ENCODE peak calls at places on chromosome 15, in four cellular contexts. T is SK-N-SH, F is MM.1S, Q is GM23338. M is an unnamed sample.

GRCh38 chr15:68765602-68766368 is 54.9 kb downstream of the ANP32A start:
- DNase-seq in T (no peak), F (no peak), Q (no peak), M (no peak)

GRCh38 chr15:78691873-78692421 is 50.9 kb upstream of the CHRNB4 start:
- DNase-seq in T (no peak), F (no peak), Q (no peak), M (no peak)

GRCh38 chr15:88509964-88510363 is 36.5 kb downstream of the DET1 start:
- DNase-seq in T (no peak), F (no peak), Q (no peak), M (no peak)

GRCh38 chr15:77418341-77419049 is 1.4 kb downstream of the PEAK1 start:
- DNase-seq in T (no peak), F (no peak), Q (no peak), M (peak; percentile 65)

GRCh38 chr15:41791970-41792637 is 17.8 kb downstream of the MAPKBP1 start:
- DNase-seq in T (no peak), F (no peak), Q (no peak), M (no peak)

GRCh38 chr15:33094336-33094735 is 100.2 kb downstream of the FMN1 start:
- DNase-seq in T (no peak), F (no peak), Q (no peak), M (peak; percentile 33)

GRCh38 chr15:29731865-29732264 is 90.4 kb downstream of the TJP1 start:
- DNase-seq in T (no peak), F (no peak), Q (no peak), M (peak; percentile 12)

GRCh38 chr15:81157939-81158223 is 23.8 kb downstream of the CFAP161 start:
- DNase-seq in T (no peak), F (no peak), Q (no peak), M (no peak)

GRCh38 chr15:90807074-90807646 is 61.2 kb upstream of the FURIN start:
- DNase-seq in T (no peak), F (no peak), Q (no peak), M (peak; percentile 34)

GRCh38 chr15:25545017-25545416 is 106.2 kb upstream of the UBE3A start:
- DNase-seq in T (no peak), F (no peak), Q (no peak), M (peak; percentile 80)

GRCh38 chr15:75578206-75578947 is 738 bp downstream of the PTPN9 start:
- DNase-seq in T (peak; percentile 75), F (peak; percentile 50), Q (peak; percentile 41), M (peak; percentile 68)

GRCh38 chr15:88497109-88497761 is 29.7 kb downstream of the MRPS11 start:
- DNase-seq in T (no peak), F (no peak), Q (no peak), M (no peak)

GRCh38 chr15:84685304-84685703 is 27.3 kb upstream of the NMB start:
- DNase-seq in T (no peak), F (no peak), Q (no peak), M (peak; percentile 92)

GRCh38 chr15:55372701-55373440 is 35.3 kb downstream of the CCPG1 start:
- DNase-seq in T (no peak), F (peak; percentile 73), Q (no peak), M (no peak)

GRCh38 chr15:40333922-40334492 is 6.7 kb downstream of the CCDC9B start:
- DNase-seq in T (no peak), F (no peak), Q (no peak), M (no peak)

GRCh38 chr15:43795997-43796396 is 3.9 kb downstream of the SERF2 start:
- DNase-seq in T (no peak), F (no peak), Q (peak; percentile 59), M (no peak)
- H3F3A ChIP-seq in T (peaks cover 46% of the 10 kb centered on the region), F (peaks cover 11% of the 10 kb centered on the region), Q (peaks cover 37% of the 10 kb centered on the region), M (peaks cover 73% of the 10 kb centered on the region)

DNA sequence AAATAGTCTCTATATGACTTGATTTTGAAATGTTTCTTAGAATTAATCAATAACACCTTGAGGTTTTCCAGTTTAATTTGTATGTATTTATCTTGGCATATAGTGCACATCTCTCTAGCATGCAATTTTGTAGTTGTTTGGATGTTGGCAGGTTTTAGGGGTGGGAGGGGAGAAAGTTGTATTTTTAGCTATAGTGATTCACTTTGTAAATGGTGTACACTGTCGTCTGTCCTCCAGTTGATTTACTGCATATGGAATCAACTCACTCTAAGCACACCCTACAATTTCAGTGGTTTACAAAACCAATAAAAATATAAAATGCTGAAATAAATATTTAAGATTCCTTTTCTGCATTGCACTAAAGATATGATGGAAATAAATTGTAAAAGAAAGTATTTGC is 199.1 kb downstream of the CDIN1 start:
- DNase-seq in T (no peak), F (no peak), Q (no peak), M (peak; percentile 77)
- TF ChIP-seq EZH2phosphoT487 in T (no peak), F (no peak), Q (no peak), M (no peak)

GRCh38 chr15:101246391-101246790 is 5.5 kb downstream of the CHSY1 start:
- DNase-seq in T (no peak), F (no peak), Q (no peak), M (no peak)

GRCh38 chr15:101248274-101248673 is 3.6 kb downstream of the CHSY1 start:
- DNase-seq in T (no peak), F (no peak), Q (no peak), M (no peak)

GRCh38 chr15:101244889-101245668 is 6.8 kb downstream of the CHSY1 start:
- DNase-seq in T (no peak), F (no peak), Q (no peak), M (no peak)

GRCh38 chr15:101244039-101244781 is 7.6 kb downstream of the CHSY1 start:
- DNase-seq in T (no peak), F (no peak), Q (no peak), M (no peak)

DNA sequence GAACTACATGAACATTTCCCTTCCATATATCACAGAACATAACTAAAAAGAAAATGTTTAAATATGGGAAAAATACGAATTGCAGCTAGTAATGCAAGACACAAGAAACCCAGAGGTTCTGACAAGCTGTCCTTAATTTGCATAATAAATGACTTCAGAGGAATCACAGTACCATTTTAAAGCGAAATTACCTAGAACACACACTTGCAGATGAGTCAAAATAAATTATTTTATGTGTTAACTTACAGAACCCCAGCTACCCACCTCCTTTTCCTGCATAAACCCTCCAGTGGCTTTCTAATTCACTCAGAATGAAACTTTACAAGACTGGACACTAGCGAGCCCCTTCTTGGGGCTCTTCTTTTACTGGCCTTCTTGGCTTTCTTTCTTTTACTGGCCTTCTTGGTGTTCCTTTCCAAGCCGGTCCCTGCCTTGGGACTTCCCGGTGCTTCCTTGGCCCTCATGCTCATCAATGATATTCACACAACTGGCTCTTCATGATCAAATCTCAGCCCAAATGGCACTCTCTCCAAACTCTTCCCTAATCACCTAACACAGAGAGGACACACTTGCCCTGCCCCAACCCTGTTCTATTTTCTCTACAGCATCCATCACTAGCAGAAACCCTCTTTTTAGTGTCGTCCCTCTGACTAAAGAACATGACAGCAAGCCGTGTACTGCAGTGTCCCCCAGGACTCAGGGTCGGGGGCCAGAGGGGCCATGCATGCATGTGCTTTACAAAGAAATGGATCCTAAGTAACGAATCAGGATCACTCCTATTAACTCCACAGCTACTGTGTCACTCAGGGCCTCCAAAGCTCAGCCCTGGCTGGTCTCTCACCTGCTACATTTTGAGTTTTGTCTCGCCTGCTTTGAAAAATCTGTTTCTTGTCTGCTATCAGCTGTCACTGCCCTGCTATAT is 4.8 kb downstream of the CHSY1 start:
- DNase-seq in T (no peak), F (no peak), Q (no peak), M (no peak)
- H3F3A ChIP-seq in T (no peaks in the 10 kb centered on the region), F (peaks cover 32% of the 10 kb centered on the region), Q (no peaks in the 10 kb centered on the region), M (peaks cover 28% of the 10 kb centered on the region)

DNA sequence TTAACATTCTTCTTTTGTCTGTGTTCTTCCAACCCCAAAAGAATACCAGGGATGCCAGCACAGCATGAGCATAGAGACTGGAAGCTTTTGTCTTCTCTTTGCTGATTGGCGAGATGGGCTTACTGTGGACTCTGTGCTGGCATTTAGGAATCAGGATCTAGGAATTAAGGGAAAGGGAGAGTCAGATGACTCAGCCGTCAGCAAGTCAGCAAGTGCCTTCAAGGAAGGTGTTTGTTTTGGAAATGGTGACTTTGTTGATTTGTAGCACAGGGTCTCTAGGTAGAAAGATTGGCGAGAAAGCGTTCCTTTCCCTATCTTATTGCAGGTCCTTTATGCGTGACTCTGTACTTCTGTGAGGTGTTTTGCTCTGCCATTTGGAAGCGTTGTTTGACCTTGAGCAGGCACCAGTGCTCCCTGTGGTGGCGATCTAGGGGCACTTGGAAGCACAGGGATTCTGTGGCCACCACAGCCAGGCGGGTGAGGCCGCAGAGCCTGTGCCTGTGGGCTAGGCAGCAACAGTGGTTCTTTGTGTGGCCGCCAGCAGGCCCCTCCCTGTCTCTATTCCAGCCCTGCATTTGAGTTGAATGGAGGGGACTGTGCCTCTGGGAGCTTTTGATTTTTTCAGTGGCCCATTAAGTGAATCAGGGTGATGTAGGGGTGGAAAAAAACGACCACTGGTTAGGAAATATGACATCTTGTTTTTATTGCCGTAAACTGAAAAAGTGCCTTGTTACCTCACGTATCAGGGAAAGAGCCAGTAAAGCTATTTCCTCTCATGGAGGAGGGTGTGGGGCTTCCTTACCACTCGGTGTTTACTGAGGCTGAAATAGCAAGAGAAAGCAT is 19.0 kb downstream of the FAN1 start:
- DNase-seq in T (no peak), F (no peak), Q (peak; percentile 96), M (peak; percentile 47)
- TF ChIP-seq EZH2phosphoT487 in T (no peak), F (no peak), Q (no peak), M (no peak)

GRCh38 chr15:38069506-38069905 is 135.1 kb downstream of the TMCO5A start:
- DNase-seq in T (peak; percentile 16), F (no peak), Q (no peak), M (peak; percentile 97)
- H3F3A ChIP-seq in T (peaks cover 7% of the 10 kb centered on the region), F (peaks cover 29% of the 10 kb centered on the region), Q (peaks cover 9% of the 10 kb centered on the region), M (peaks cover 25% of the 10 kb centered on the region)

GRCh38 chr15:86629409-86629808 is 549.7 kb downstream of the AGBL1 start:
- DNase-seq in T (no peak), F (no peak), Q (no peak), M (no peak)
- TF ChIP-seq EZH2phosphoT487 in T (no peak), F (no peak), Q (no peak), M (no peak)

DNA sequence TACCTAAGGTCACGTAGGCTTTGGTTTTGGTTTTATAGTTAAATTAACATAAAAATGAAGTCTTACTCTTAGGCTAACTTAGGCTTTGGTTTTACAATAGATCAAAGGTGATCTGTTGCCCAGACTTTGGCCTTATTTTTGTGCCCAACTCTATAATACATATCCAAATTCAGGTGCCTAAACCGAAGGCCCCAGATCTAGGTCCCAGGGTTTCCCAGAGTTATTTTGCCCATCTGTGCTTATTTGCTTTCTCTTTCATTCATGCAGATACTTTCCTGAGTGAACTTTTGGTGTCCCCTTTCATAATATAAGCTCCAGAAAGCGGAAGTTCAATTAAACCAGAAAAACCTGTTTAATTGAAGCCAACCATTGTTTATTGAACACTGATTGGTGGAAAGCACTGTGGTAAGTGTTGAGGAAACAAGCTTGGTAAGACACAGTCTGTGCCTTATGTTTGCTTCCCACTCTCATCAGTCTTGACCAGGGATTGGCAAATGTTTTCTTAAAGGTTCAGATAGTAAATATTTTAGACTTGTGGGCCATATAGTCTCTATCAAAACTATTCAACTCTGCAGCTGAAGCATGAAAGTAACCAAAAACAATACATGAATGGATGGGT is 209.7 kb downstream of the WDR72 start:
- DNase-seq in T (no peak), F (no peak), Q (peak; percentile 2), M (no peak)
- H3F3A ChIP-seq in T (peaks cover 3% of the 10 kb centered on the region), F (no peaks in the 10 kb centered on the region), Q (no peaks in the 10 kb centered on the region), M (no peaks in the 10 kb centered on the region)

GRCh38 chr15:91940466-91941381 is 87.2 kb downstream of the SLCO3A1 start:
- DNase-seq in T (peak; percentile 45), F (no peak), Q (peak; percentile 27), M (no peak)
- TF ChIP-seq EZH2phosphoT487 in T (no peak), F (no peak), Q (no peak), M (no peak)